ENCODE peak calls at places on chromosomes 1 and 21, in four cellular contexts. H, V, L and O are unnamed samples.

GRCh38 chr1:61160526-61160925 is 78.2 kb downstream of the NFIA start:
- DNase-seq in H (no peak), V (no peak), L (no peak), O (no peak)

GRCh38 chr1:88877382-88877825 is 14.0 kb downstream of the GTF2B start:
- DNase-seq in H (peak), V (no peak), L (no peak), O (no peak)

GRCh38 chr1:93518516-93518915 is 70.6 kb downstream of the FNBP1L start:
- DNase-seq in H (no peak), V (no peak), L (no peak), O (no peak)

GRCh38 chr1:39178541-39179431 is 25.7 kb upstream of the MACF1 start:
- DNase-seq in L (no peak), V (no peak), H (no peak), O (no peak)

GRCh38 chr1:41810446-41810845 is 108.3 kb downstream of the HIVEP3 start:
- DNase-seq in V (no peak), L (no peak), H (peak), O (peak)

GRCh38 chr1:5854754-5855153 is 137.5 kb downstream of the NPHP4 start:
- DNase-seq in H (no peak), V (no peak), L (no peak), O (no peak)

GRCh38 chr1:84712288-84712874 is 22.1 kb upstream of the SSX2IP start:
- DNase-seq in V (no peak), H (no peak), L (no peak), O (no peak)

GRCh38 chr21:36425286-36425685 is 40.1 kb downstream of the CHAF1B start:
- DNase-seq in V (no peak), H (no peak), L (no peak), O (no peak)

GRCh38 chr1:198600906-198601305 is 37.9 kb upstream of the PTPRC start:
- DNase-seq in H (peak), L (no peak), V (no peak), O (no peak)

GRCh38 chr1:82901118-82901517 is 1097.8 kb downstream of the TTLL7 start:
- DNase-seq in H (no peak), L (no peak), V (no peak), O (no peak)

GRCh38 chr1:119873166-119874025 is 22.9 kb downstream of the ADAM30 start:
- DNase-seq in H (no peak), L (no peak), V (no peak), O (no peak)